ENCODE peak calls at places on chromosomes 3 and 15, in seven cellular contexts. Q is trophoblast cell, S is mesendoderm, L is IMR-90, I is H9, P is neuronal stem cell, X is mesenchymal stem cell. J is an unnamed sample.
A peak's percentile ranks its signal among the peaks of the same experiment; 100 is the strongest.

GRCh38 chr3:63921741-63922482 is 9.7 kb upstream of the SCAANT1 start:
- DNase-seq in Q (peak; percentile 24), S (no peak), L (no peak), I (no peak), P (no peak), X (no peak), J (no peak)

GRCh38 chr15:65945616-65946015 is 76.3 kb downstream of the RAB11A start:
- DNase-seq in Q (no peak), S (peak; percentile 30), L (no peak), I (peak; percentile 51), P (no peak), X (no peak), J (no peak)

GRCh38 chr3:2244137-2244536 is 145.5 kb downstream of the CNTN4 start:
- DNase-seq in Q (no peak), S (no peak), L (no peak), I (no peak), P (no peak), X (no peak), J (no peak)

GRCh38 chr15:34583399-34584320 is at the start of gene GOLGA8B:
- DNase-seq in Q (peak; percentile 88), S (peak; percentile 82), L (peak; percentile 41), I (peak; percentile 83), P (peak; percentile 76), X (peak; percentile 52), J (peak; percentile 83)

GRCh38 chr3:139518296-139518695 is 21.2 kb downstream of the RBP1 start:
- DNase-seq in Q (no peak), S (no peak), L (no peak), I (no peak), P (no peak), X (no peak), J (peak; percentile 16)

GRCh38 chr3:133532951-133533350 is 40.5 kb upstream of the CDV3 start:
- DNase-seq in Q (peak; percentile 66), S (peak; percentile 28), L (peak; percentile 81), I (no peak), P (no peak), X (peak; percentile 40), J (no peak)

GRCh38 chr3:39220551-39221530 is 28.4 kb upstream of the XIRP1 start:
- DNase-seq in Q (no peak), S (no peak), L (no peak), I (no peak), P (no peak), X (no peak), J (no peak)

GRCh38 chr15:67076147-67076843 is 10.9 kb downstream of the SMAD3 start:
- DNase-seq in Q (no peak), S (no peak), L (peak; percentile 93), I (no peak), P (no peak), X (peak; percentile 90), J (no peak)

GRCh38 chr15:20361091-20361490 is 180.5 kb downstream of the GOLGA6L6 start:
- DNase-seq in Q (no peak), S (no peak), L (no peak), I (no peak), P (no peak), X (no peak), J (no peak)

GRCh38 chr15:33091983-33092688 is 102.4 kb downstream of the FMN1 start:
- DNase-seq in Q (no peak), S (no peak), L (peak; percentile 47), I (no peak), P (no peak), X (no peak), J (no peak)

GRCh38 chr3:160184655-160185054 is 40.6 kb upstream of the C3orf80 start:
- DNase-seq in Q (no peak), S (no peak), L (peak; percentile 82), I (no peak), P (no peak), X (peak; percentile 67), J (no peak)

GRCh38 chr15:27414168-27414870 is 443.3 kb downstream of the GABRG3 start:
- DNase-seq in Q (no peak), S (no peak), L (no peak), I (no peak), P (no peak), X (no peak), J (no peak)

GRCh38 chr3:26437678-26438077 is 184.9 kb upstream of the LRRC3B start:
- DNase-seq in Q (peak; percentile 55), S (peak; percentile 76), L (no peak), I (no peak), P (no peak), X (peak; percentile 87), J (no peak)

GRCh38 chr15:75237316-75237982 is 20.7 kb upstream of the GOLGA6C start:
- DNase-seq in Q (no peak), S (no peak), L (no peak), I (no peak), P (no peak), X (no peak), J (no peak)

GRCh38 chr15:40925863-40926658 is 3.1 kb upstream of the DLL4 start:
- DNase-seq in Q (no peak), S (peak; percentile 60), L (no peak), I (peak; percentile 70), P (no peak), X (peak; percentile 61), J (no peak)

GRCh38 chr3:128903501-128903900 is 24.1 kb downstream of the ACAD9 start:
- DNase-seq in Q (no peak), S (no peak), L (no peak), I (no peak), P (no peak), X (no peak), J (no peak)

GRCh38 chr3:43346990-43347749 is 60.8 kb downstream of the SNRK start:
- DNase-seq in Q (no peak), S (no peak), L (peak; percentile 21), I (no peak), P (no peak), X (peak; percentile 17), J (no peak)

GRCh38 chr3:189787622-189788021 is 156.4 kb downstream of the TP63 start:
- DNase-seq in Q (peak; percentile 27), S (no peak), L (peak; percentile 45), I (no peak), P (no peak), X (no peak), J (no peak)

GRCh38 chr3:188641076-188641475 is 487.1 kb downstream of the LPP start:
- DNase-seq in Q (no peak), S (no peak), L (no peak), I (no peak), P (no peak), X (no peak), J (no peak)

GRCh38 chr3:195537995-195538394 is 5.1 kb downstream of the PPP1R2 start:
- DNase-seq in Q (peak; percentile 16), S (no peak), L (no peak), I (no peak), P (no peak), X (no peak), J (no peak)

GRCh38 chr15:55827965-55828364 is 85.0 kb upstream of the PRTG start:
- DNase-seq in Q (no peak), S (no peak), L (no peak), I (no peak), P (no peak), X (no peak), J (no peak)

GRCh38 chr15:55824857-55825613 is 82.1 kb upstream of the PRTG start:
- DNase-seq in Q (no peak), S (peak; percentile 57), L (no peak), I (no peak), P (no peak), X (no peak), J (no peak)

GRCh38 chr15:55827204-55827603 is 84.3 kb upstream of the PRTG start:
- DNase-seq in Q (no peak), S (peak; percentile 23), L (peak; percentile 66), I (no peak), P (no peak), X (no peak), J (no peak)

GRCh38 chr15:55834331-55834730 is 91.4 kb upstream of the PRTG start:
- DNase-seq in Q (no peak), S (no peak), L (no peak), I (no peak), P (no peak), X (no peak), J (no peak)

GRCh38 chr15:55829826-55830225 is 86.9 kb upstream of the PRTG start:
- DNase-seq in Q (no peak), S (no peak), L (no peak), I (no peak), P (no peak), X (peak; percentile 8), J (no peak)
- H4K8ac ChIP-seq in Q (no peak overlapping the region), S (no peak overlapping the region), L (no peak overlapping the region), I (no peak overlapping the region), P (no peak overlapping the region), X (no peak overlapping the region), J (no peak overlapping the region)

DNA sequence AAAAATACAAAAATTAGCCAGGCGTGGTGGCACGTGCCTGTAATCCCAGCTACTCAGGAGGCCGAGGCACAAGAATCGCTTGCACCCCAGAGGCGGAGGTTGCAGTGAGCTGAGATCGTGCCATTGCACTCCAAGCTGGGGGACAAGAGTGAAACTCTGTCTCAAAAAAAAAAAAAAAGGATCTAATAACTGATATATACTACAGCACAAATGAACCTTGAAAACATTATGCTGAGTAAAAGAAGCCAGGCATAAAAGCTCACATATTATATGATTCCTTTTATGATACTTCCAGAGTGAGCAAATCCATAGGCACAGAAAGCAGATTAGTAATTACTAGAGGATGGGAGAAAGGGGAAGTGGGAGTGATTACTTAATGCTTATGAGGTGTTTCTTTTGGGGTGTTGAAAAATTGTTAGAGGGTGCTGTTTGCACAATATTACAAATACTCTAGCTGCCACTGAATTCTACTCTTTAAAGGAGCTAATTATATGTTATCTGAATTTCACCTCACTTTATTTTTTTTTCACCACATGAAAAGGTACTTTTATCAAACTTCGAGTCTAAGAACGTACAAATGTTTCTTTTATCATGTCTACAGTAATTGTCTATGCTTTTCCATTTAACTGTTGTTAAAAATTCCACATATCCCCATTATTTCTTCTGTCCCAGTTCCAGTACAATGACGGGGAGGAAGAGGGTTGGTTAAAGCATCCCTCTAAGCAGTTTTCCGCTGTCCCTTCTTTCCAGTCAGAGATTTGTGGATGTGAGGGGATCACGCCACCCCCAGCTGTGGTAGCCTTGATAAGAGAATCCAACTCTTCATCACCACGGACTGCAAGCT is 77.7 kb upstream of the FAM174B start:
- DNase-seq in Q (no peak), S (no peak), L (no peak), I (no peak), P (no peak), X (no peak), J (no peak)
- H3K4me2 ChIP-seq in Q (peak overlapping the region; percentile 73), S (peak overlapping the region; percentile 40), L (peak overlapping the region; percentile 98), I (peak overlapping the region; percentile 60), P (no peak overlapping the region), X (no peak overlapping the region), J (no peak overlapping the region)

DNA sequence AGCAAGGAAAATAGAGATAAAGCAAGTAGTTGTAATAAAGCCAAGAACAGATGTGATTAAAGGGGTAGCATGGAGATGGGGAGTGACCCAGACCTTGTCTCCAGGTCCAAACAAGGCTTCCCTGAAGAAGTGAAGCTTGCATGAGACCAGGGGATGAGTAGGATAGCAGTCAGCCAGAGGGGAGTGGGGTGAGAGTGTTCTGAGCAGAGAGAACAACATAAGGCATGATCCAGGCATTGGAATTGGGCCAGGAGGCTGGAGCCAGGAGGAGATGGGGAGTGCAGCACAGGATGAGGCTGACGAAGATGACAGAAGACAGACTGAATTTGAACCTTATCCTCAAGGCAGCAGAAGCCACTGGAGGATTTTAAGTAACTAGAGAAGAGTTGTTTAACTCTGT is 7.2 kb downstream of the TMOD2 start:
- DNase-seq in Q (no peak), S (no peak), L (peak; percentile 89), I (no peak), P (no peak), X (peak; percentile 78), J (no peak)
- H4K8ac ChIP-seq in Q (no peak overlapping the region), S (no peak overlapping the region), L (no peak overlapping the region), I (no peak overlapping the region), P (no peak overlapping the region), X (no peak overlapping the region), J (no peak overlapping the region)

GRCh38 chr3:106030620-106030945 is 161.8 kb upstream of the CBLB start:
- DNase-seq in Q (no peak), S (no peak), L (peak; percentile 71), I (no peak), P (no peak), X (no peak), J (no peak)
- H3K4me2 ChIP-seq in Q (no peak overlapping the region), S (no peak overlapping the region), L (no peak overlapping the region), I (no peak overlapping the region), P (no peak overlapping the region), X (no peak overlapping the region), J (no peak overlapping the region)